ENCODE peak calls at places on chromosomes 13 and 19, in five cellular contexts. One of them, this sample, is unnamed.

GRCh38 chr19:35462476-35462953 is 14.5 kb downstream of the FFAR2 start:
- DNase-seq in lung: no peak
- DNase-seq in heart left ventricle: no peak
- DNase-seq in OCI-LY7: peak; percentile 83
- DNase-seq in stomach: no peak
- DNase-seq in this sample: no peak

GRCh38 chr13:63636231-63636993 is 2220.8 kb upstream of the PCDH20 start:
- DNase-seq in lung: no peak
- DNase-seq in OCI-LY7: no peak
- DNase-seq in stomach: no peak
- DNase-seq in heart left ventricle: no peak
- DNase-seq in this sample: peak; percentile 0

GRCh38 chr13:53758946-53759345 is 730.3 kb downstream of the OLFM4 start:
- DNase-seq in heart left ventricle: no peak
- DNase-seq in OCI-LY7: no peak
- DNase-seq in lung: no peak
- DNase-seq in stomach: no peak
- DNase-seq in this sample: no peak

GRCh38 chr13:71218960-71219359 is 648.0 kb downstream of the DACH1 start:
- DNase-seq in stomach: no peak
- DNase-seq in heart left ventricle: no peak
- DNase-seq in lung: no peak
- DNase-seq in OCI-LY7: peak; percentile 4
- DNase-seq in this sample: peak; percentile 3

GRCh38 chr19:21109116-21109515 is 27.1 kb downstream of the ZNF714 start:
- DNase-seq in stomach: no peak
- DNase-seq in lung: no peak
- DNase-seq in heart left ventricle: no peak
- DNase-seq in OCI-LY7: no peak
- DNase-seq in this sample: no peak

GRCh38 chr19:6773323-6773931 is 919 bp downstream of the VAV1 start:
- DNase-seq in stomach: peak; percentile 40
- DNase-seq in OCI-LY7: peak; percentile 89
- DNase-seq in heart left ventricle: peak; percentile 66
- DNase-seq in lung: peak; percentile 55
- DNase-seq in this sample: no peak

GRCh38 chr13:60165391-60166099 is 1.8 kb upstream of the DIAPH3 start:
- DNase-seq in stomach: no peak
- DNase-seq in lung: no peak
- DNase-seq in heart left ventricle: no peak
- DNase-seq in OCI-LY7: no peak
- DNase-seq in this sample: no peak

GRCh38 chr13:27744861-27745260 is 47.4 kb upstream of the GSX1 start:
- DNase-seq in OCI-LY7: no peak
- DNase-seq in heart left ventricle: no peak
- DNase-seq in stomach: no peak
- DNase-seq in lung: no peak
- DNase-seq in this sample: no peak

GRCh38 chr13:47945738-47946137 is 55.3 kb downstream of the SUCLA2 start:
- DNase-seq in stomach: no peak
- DNase-seq in heart left ventricle: no peak
- DNase-seq in OCI-LY7: no peak
- DNase-seq in lung: no peak
- DNase-seq in this sample: no peak

GRCh38 chr13:57569981-57570380 is 61.6 kb upstream of the PCDH17 start:
- DNase-seq in OCI-LY7: no peak
- DNase-seq in stomach: no peak
- DNase-seq in heart left ventricle: no peak
- DNase-seq in lung: no peak
- DNase-seq in this sample: no peak

GRCh38 chr19:11397089-11397610 is 13.0 kb upstream of the EPOR start:
- DNase-seq in OCI-LY7: no peak
- DNase-seq in heart left ventricle: no peak
- DNase-seq in lung: no peak
- DNase-seq in stomach: no peak
- DNase-seq in this sample: no peak

GRCh38 chr13:61988810-61989209 is 573.2 kb upstream of the PCDH20 start:
- DNase-seq in OCI-LY7: no peak
- DNase-seq in lung: no peak
- DNase-seq in heart left ventricle: no peak
- DNase-seq in stomach: no peak
- DNase-seq in this sample: no peak

GRCh38 chr13:95301947-95302386 is 716 bp upstream of the ABCC4 start:
- DNase-seq in OCI-LY7: no peak
- DNase-seq in heart left ventricle: no peak
- DNase-seq in stomach: no peak
- DNase-seq in lung: no peak
- DNase-seq in this sample: no peak
- TF ChIP-seq CTCF in OCI-LY7: no peak
- TF ChIP-seq CTCF in heart left ventricle: no peak
- TF ChIP-seq CTCF in stomach: no peak
- TF ChIP-seq CTCF in lung: no peak
- TF ChIP-seq CTCF in this sample: no peak

GRCh38 chr13:111526922-111527321 is 206.5 kb downstream of the TEX29 start:
- DNase-seq in heart left ventricle: no peak
- DNase-seq in stomach: no peak
- DNase-seq in OCI-LY7: no peak
- DNase-seq in lung: no peak
- DNase-seq in this sample: no peak
- TF ChIP-seq CTCF in heart left ventricle: no peak
- TF ChIP-seq CTCF in stomach: no peak
- TF ChIP-seq CTCF in OCI-LY7: no peak
- TF ChIP-seq CTCF in lung: no peak
- TF ChIP-seq CTCF in this sample: no peak

GRCh38 chr19:37691881-37692504 is 27.6 kb downstream of the ZNF607 start:
- DNase-seq in OCI-LY7: peak; percentile 16
- DNase-seq in heart left ventricle: peak; percentile 92
- DNase-seq in lung: peak; percentile 69
- DNase-seq in stomach: peak; percentile 63
- DNase-seq in this sample: no peak
- TF ChIP-seq CTCF in OCI-LY7: no peak
- TF ChIP-seq CTCF in heart left ventricle: peak; percentile 26
- TF ChIP-seq CTCF in lung: no peak
- TF ChIP-seq CTCF in stomach: no peak
- TF ChIP-seq CTCF in this sample: no peak

GRCh38 chr19:18020212-18021067 is 12.5 kb downstream of the ARRDC2 start:
- DNase-seq in stomach: peak; percentile 95
- DNase-seq in lung: peak; percentile 66
- DNase-seq in OCI-LY7: no peak
- DNase-seq in heart left ventricle: peak; percentile 95
- DNase-seq in this sample: peak; percentile 63
- TF ChIP-seq CTCF in stomach: no peak
- TF ChIP-seq CTCF in lung: no peak
- TF ChIP-seq CTCF in OCI-LY7: no peak
- TF ChIP-seq CTCF in heart left ventricle: peak; percentile 18
- TF ChIP-seq CTCF in this sample: no peak

GRCh38 chr19:51003316-51003715 is 1.9 kb upstream of the KLK8 start:
- DNase-seq in stomach: no peak
- DNase-seq in heart left ventricle: no peak
- DNase-seq in OCI-LY7: no peak
- DNase-seq in lung: no peak
- DNase-seq in this sample: no peak
- TF ChIP-seq CTCF in stomach: no peak
- TF ChIP-seq CTCF in heart left ventricle: no peak
- TF ChIP-seq CTCF in OCI-LY7: no peak
- TF ChIP-seq CTCF in lung: no peak
- TF ChIP-seq CTCF in this sample: no peak

This sample was measured in Calu3.